ENCODE peak calls at places on chromosome 7, in five cellular contexts. G is A549, Z is HepG2, P is GM12878, S is K562. F is an unnamed sample.

GRCh38 chr7:22350466-22351328 is 6.3 kb downstream of the RAPGEF5 start:
- DNase-seq in G (no peak), Z (peak), P (peak), S (peak), F (peak)

GRCh38 chr7:5488286-5488878 is 64.7 kb upstream of the TNRC18 start:
- DNase-seq in G (no peak), Z (no peak), P (no peak), S (no peak), F (no peak)

GRCh38 chr7:114413741-114414140 is 874 bp upstream of the FOXP2 start:
- DNase-seq in G (no peak), Z (no peak), P (no peak), S (no peak), F (no peak)

GRCh38 chr7:111735661-111736323 is 173.5 kb upstream of the IMMP2L start:
- DNase-seq in G (peak), Z (peak), P (no peak), S (peak), F (peak)

GRCh38 chr7:148397056-148397455 is 193.5 kb upstream of the C7orf33 start:
- DNase-seq in G (no peak), Z (no peak), P (no peak), S (no peak), F (no peak)

GRCh38 chr7:87140271-87140748 is 11.9 kb upstream of the DMTF1 start:
- DNase-seq in G (no peak), Z (peak), P (no peak), S (peak), F (no peak)

GRCh38 chr7:143345428-143345900 is 17.0 kb downstream of the FAM131B start:
- DNase-seq in G (peak), Z (no peak), P (no peak), S (peak), F (peak)

GRCh38 chr7:42573904-42574692 is 337.1 kb upstream of the GLI3 start:
- DNase-seq in G (no peak), Z (no peak), P (no peak), S (no peak), F (peak)

GRCh38 chr7:24536670-24537069 is 36.6 kb upstream of the PALS2 start:
- DNase-seq in G (no peak), Z (no peak), P (no peak), S (no peak), F (no peak)

GRCh38 chr7:155998328-155998691 is 186.0 kb upstream of the SHH start:
- DNase-seq in G (no peak), Z (no peak), P (no peak), S (no peak), F (no peak)

GRCh38 chr7:103966593-103967277 is 22.7 kb downstream of the RELN start:
- DNase-seq in G (no peak), Z (no peak), P (no peak), S (no peak), F (no peak)

GRCh38 chr7:37382546-37383088 is 66.0 kb downstream of the ELMO1 start:
- DNase-seq in G (no peak), Z (no peak), P (no peak), S (no peak), F (no peak)

GRCh38 chr7:20152511-20152910 is 64.7 kb downstream of the MACC1 start:
- DNase-seq in G (no peak), Z (no peak), P (no peak), S (no peak), F (peak)

GRCh38 chr7:131633342-131633843 is 77.0 kb upstream of the PODXL start:
- DNase-seq in G (peak), Z (no peak), P (no peak), S (no peak), F (peak)

GRCh38 chr7:31935115-31935514 is 135.1 kb downstream of the PDE1C start:
- DNase-seq in G (peak), Z (no peak), P (no peak), S (no peak), F (no peak)
- H3K4me2 ChIP-seq in G (peak), Z (no peak), P (no peak), S (no peak), F (no peak)

GRCh38 chr7:158970132-158970531 is 113.8 kb downstream of the DYNC2I1 start:
- DNase-seq in G (no peak), Z (no peak), P (no peak), S (peak), F (no peak)

GRCh38 chr7:158963780-158964222 is 107.4 kb downstream of the DYNC2I1 start:
- DNase-seq in G (no peak), Z (peak), P (no peak), S (no peak), F (no peak)

GRCh38 chr7:158971214-158971613 is 114.9 kb downstream of the DYNC2I1 start:
- DNase-seq in G (no peak), Z (no peak), P (no peak), S (no peak), F (no peak)

DNA sequence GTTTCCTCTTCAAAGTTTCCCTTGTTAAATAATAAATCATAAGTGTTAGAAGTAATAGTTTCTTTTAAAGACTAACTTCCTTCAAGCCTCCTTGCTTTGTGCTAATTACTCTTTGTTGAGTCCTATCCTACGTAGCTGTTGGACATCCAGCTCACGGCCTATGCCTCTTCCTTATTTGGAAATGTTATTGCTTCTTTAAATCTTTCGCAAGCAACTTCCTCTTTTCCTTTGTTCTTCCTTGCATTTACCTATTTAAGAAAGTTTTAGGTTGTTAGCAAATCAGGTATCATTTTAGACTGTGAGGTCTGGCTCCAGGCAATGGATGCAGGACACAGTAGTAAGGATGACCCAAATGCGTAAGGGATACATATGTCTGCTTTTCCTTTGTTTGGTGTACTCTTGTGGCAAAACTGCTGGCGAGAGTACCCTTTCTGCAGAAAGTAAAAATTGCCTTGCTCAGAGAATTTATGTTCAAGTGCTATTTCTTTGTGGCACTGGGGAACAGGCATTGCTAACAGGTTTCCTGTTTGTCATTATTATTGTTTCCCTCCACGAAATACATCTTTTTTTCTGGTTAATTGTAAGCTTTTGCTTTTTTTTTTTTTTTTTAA is 110.5 kb downstream of the DYNC2I1 start:
- DNase-seq in G (no peak), Z (no peak), P (no peak), S (no peak), F (no peak)
- TF ChIP-seq BHLHE40 in G (no peak), Z (no peak), P (no peak), S (no peak), F (no peak)

GRCh38 chr7:92397542-92397941 is 49.7 kb upstream of the GATAD1 start:
- DNase-seq in G (no peak), Z (no peak), P (no peak), S (no peak), F (no peak)

GRCh38 chr7:92403760-92404074 is 43.6 kb upstream of the GATAD1 start:
- DNase-seq in G (no peak), Z (no peak), P (no peak), S (no peak), F (no peak)

GRCh38 chr7:92404170-92404614 is 43.1 kb upstream of the GATAD1 start:
- DNase-seq in G (no peak), Z (no peak), P (no peak), S (peak), F (no peak)

GRCh38 chr7:92402920-92403759 is 44.1 kb upstream of the GATAD1 start:
- DNase-seq in G (no peak), Z (no peak), P (no peak), S (no peak), F (peak)

GRCh38 chr7:92400013-92400412 is 47.3 kb upstream of the GATAD1 start:
- DNase-seq in G (no peak), Z (no peak), P (no peak), S (no peak), F (no peak)
- H3K4me2 ChIP-seq in G (no peak), Z (no peak), P (no peak), S (no peak), F (no peak)

GRCh38 chr7:48192996-48193395 is 21.7 kb downstream of the ABCA13 start:
- DNase-seq in G (no peak), Z (no peak), P (no peak), S (no peak), F (no peak)

GRCh38 chr7:48188776-48189520 is 17.7 kb downstream of the ABCA13 start:
- DNase-seq in G (no peak), Z (no peak), P (no peak), S (no peak), F (no peak)

GRCh38 chr7:48193421-48193820 is 22.2 kb downstream of the ABCA13 start:
- DNase-seq in G (no peak), Z (no peak), P (no peak), S (no peak), F (no peak)
- TF ChIP-seq BHLHE40 in G (no peak), Z (no peak), P (no peak), S (no peak), F (no peak)

DNA sequence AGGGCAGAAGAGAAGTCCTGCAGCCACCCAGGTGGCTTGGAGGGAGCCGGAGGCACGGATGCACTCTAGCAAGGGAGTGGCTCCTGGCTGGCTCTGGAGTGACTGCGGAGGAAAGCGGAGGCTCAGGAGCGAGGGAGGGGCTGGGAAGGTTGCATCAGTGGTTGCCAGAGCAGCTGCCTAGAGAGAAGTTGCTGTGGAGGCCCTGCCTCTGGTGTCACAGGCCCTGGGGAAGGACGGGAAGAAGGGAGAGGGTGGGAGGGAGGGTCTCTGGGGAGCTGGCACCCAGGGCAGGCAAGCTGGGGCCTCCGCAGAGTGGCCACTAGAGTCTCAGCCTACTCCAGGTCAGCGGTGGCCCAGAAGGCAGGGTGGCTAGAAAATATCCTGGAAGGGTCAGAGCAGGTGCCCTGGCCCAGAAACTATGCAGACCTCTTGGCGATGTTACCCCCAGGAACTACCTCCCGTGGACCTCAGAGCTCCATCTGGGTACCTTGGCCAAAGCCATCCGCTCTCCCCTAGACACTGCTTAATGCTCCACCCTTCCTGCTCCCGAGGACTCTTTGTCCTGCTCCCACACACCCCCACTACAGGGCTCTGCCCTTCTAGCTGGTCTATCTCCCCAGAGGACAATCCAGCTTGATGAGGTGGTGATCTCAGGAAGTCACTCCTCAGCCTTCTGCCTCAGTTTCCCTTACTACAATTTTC is 164.3 kb downstream of the NRF1 start:
- DNase-seq in G (no peak), Z (no peak), P (no peak), S (no peak), F (no peak)
- H3K4me2 ChIP-seq in G (no peak), Z (no peak), P (no peak), S (no peak), F (no peak)

DNA sequence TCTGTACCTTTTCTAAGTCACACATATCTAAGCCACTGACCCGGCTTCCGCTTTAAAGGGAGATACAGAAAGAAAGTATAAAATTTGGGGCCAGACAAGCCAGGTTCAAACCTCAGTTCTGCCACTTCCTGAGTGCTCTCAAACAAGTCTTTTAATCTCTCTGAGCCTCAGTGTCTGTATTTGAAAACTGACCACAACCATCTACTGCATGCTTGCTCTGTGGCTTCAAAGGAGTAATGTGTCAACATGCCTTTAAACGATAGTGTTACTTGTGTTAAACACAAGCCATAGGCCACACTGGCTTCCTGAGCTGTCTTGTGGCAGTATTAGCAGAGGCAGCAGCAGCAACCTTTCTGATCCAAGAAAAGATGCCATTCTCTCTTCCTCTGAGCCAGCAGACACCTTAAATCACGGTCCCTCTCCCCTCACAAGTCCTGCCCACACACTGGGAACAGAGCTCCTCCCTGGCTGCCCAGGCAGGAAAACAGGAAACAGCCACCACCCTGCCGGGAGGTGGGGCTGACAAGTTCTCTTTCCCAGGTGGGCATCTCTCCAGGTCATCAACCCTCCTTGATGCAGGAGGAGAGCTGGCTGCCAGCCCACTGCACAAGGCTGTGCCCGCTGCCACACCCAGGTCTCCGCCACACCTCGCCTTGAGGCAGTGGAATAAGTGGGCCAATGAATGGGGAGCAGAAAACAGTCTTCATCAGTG is 10.7 kb downstream of the HIP1 start:
- DNase-seq in G (peak), Z (peak), P (no peak), S (no peak), F (peak)
- TF ChIP-seq BHLHE40 in G (no peak), Z (peak), P (no peak), S (no peak), F (peak)

DNA sequence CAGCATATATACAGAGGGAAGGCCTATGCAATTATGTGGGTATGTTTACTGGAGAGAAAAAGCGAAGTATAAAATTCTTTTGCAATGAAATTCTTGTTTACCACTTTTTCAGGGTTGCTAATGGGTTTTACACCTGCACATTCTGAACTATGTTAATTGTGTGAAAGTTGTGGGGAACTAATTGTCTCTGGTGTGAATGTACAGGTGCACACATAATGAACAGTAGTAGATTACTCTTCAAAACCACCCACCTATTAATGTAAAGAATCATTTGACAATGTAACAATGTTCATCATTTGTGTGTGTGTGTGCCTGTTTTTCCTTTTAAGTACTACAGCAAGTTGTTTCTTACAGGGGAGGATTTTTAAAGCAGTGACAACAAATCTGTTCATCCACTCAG is 80.0 kb upstream of the FEZF1 start:
- DNase-seq in G (no peak), Z (no peak), P (no peak), S (no peak), F (no peak)
- H3K4me2 ChIP-seq in G (no peak), Z (no peak), P (no peak), S (no peak), F (no peak)

GRCh38 chr7:44576228-44576627 is 2.5 kb upstream of the DDX56 start:
- DNase-seq in G (no peak), Z (no peak), P (no peak), S (no peak), F (no peak)

GRCh38 chr7:44580945-44581344 is 1.1 kb downstream of the TMED4 start:
- DNase-seq in G (no peak), Z (no peak), P (no peak), S (no peak), F (no peak)

GRCh38 chr7:44583145-44583544 is 1.1 kb upstream of the TMED4 start:
- DNase-seq in G (no peak), Z (no peak), P (no peak), S (no peak), F (no peak)

GRCh38 chr7:44581907-44582603 is at the start of gene TMED4:
- DNase-seq in G (peak), Z (peak), P (peak), S (peak), F (peak)

GRCh38 chr7:44581426-44581906 is 565 bp downstream of the TMED4 start:
- DNase-seq in G (peak), Z (no peak), P (no peak), S (peak), F (no peak)
- TF ChIP-seq BHLHE40 in G (no peak), Z (no peak), P (no peak), S (no peak), F (no peak)

GRCh38 chr7:116675812-116676355 is 3.9 kb downstream of the MET start:
- DNase-seq in G (no peak), Z (no peak), P (no peak), S (no peak), F (no peak)
- H3K4me2 ChIP-seq in G (peak), Z (no peak), P (no peak), S (no peak), F (no peak)

F was measured in IMR-90.